ENCODE peak calls at places on chromosomes 2 and 18, in eight cellular contexts. N is T-helper 2 cell; P is NCI-H345; D is stimulated activated CD4-positive, alpha-beta T cell treated with anti-CD3 and anti-CD28 coated beads, Interleukin-15, amount 100 ng/mL, for 1 hour; Q is cardiac muscle cell; S is COR-L47; A is right lobe of liver; I is cerebellar nuclear complex. X is an unnamed sample.

GRCh38 chr2:66030553-66030952 is 404.4 kb upstream of the MEIS1 start:
- DNase-seq in D (no peak), S (no peak), P (no peak), N (no peak), A (no peak), Q (no peak), I (no peak), X (no peak)

GRCh38 chr2:9003616-9004337 is at the start of gene MBOAT2:
- DNase-seq in D (peak; percentile 46), S (peak; percentile 95), I (no peak), P (peak; percentile 98), A (peak; percentile 84), Q (peak; percentile 97), N (peak; percentile 55), X (peak; percentile 61)

GRCh38 chr2:74845217-74845751 is 11.4 kb downstream of the HK2 start:
- DNase-seq in S (peak; percentile 63), D (no peak), P (no peak), A (peak; percentile 60), N (no peak), I (no peak), Q (peak; percentile 85), X (no peak)

GRCh38 chr2:233225230-233226068 is 26.0 kb upstream of the ATG16L1 start:
- DNase-seq in A (no peak), Q (no peak), N (no peak), S (no peak), D (no peak), I (no peak), P (no peak), X (no peak)

GRCh38 chr2:115163572-115163971 is 721.1 kb downstream of the DPP10 start:
- DNase-seq in A (no peak), S (peak; percentile 52), I (no peak), P (no peak), N (no peak), D (no peak), Q (no peak), X (no peak)

GRCh38 chr2:236089271-236090026 is 78.7 kb downstream of the GBX2 start:
- DNase-seq in A (no peak), S (no peak), D (no peak), Q (no peak), I (no peak), P (no peak), N (no peak), X (no peak)

GRCh38 chr2:77391119-77391518 is 131.1 kb downstream of the LRRTM4 start:
- DNase-seq in N (no peak), A (no peak), Q (no peak), P (no peak), S (no peak), I (no peak), D (no peak), X (no peak)

GRCh38 chr2:230244211-230244610 is 18.7 kb downstream of the SP140 start:
- DNase-seq in I (no peak), D (no peak), A (no peak), P (no peak), S (no peak), N (no peak), Q (no peak), X (no peak)

GRCh38 chr2:71505086-71505769 is 51.9 kb downstream of the DYSF start:
- DNase-seq in P (peak; percentile 80), I (no peak), Q (peak; percentile 72), A (no peak), D (no peak), N (no peak), S (peak; percentile 38), X (no peak)

GRCh38 chr18:22322251-22322691 is 95.4 kb downstream of the CTAGE1 start:
- DNase-seq in P (no peak), D (no peak), A (no peak), I (no peak), S (no peak), Q (peak; percentile 92), N (no peak), X (no peak)

GRCh38 chr18:55779711-55780590 is 192.0 kb upstream of the TCF4 start:
- DNase-seq in A (peak; percentile 36), S (peak; percentile 75), D (no peak), N (no peak), Q (peak; percentile 57), I (no peak), P (peak; percentile 23), X (no peak)

GRCh38 chr2:150188177-150188576 is 299.3 kb downstream of the RND3 start:
- DNase-seq in A (no peak), S (peak; percentile 7), D (no peak), I (no peak), Q (no peak), N (no peak), P (no peak), X (no peak)

GRCh38 chr2:144682248-144682647 is 162.3 kb upstream of the ZEB2 start:
- DNase-seq in I (no peak), Q (no peak), S (no peak), P (no peak), N (no peak), D (no peak), A (no peak), X (no peak)

GRCh38 chr2:142290931-142291330 is 160.1 kb upstream of the LRP1B start:
- DNase-seq in N (no peak), Q (no peak), A (no peak), D (no peak), P (peak; percentile 10), S (peak; percentile 31), I (no peak), X (no peak)

GRCh38 chr18:6718255-6718654 is 11.3 kb upstream of the ARHGAP28 start:
- DNase-seq in D (no peak), Q (no peak), S (no peak), P (no peak), N (no peak), A (no peak), I (no peak), X (no peak)